ENCODE peak calls at places on chromosomes 2 and 18, in four cellular contexts. X is K562, N is HepG2, S is GM12878. H is an unnamed sample.

GRCh38 chr18:11516988-11517630 is 92.3 kb upstream of the SLC35G4 start:
- DNase-seq in X (no peak), S (no peak), N (no peak), H (no peak)

GRCh38 chr2:118774458-118775133 is 72.9 kb downstream of the EN1 start:
- DNase-seq in S (no peak), X (peak; percentile 80), N (no peak), H (peak; percentile 87)

GRCh38 chr2:176852667-176853066 is 359.9 kb upstream of the HNRNPA3 start:
- DNase-seq in X (no peak), N (no peak), S (no peak), H (peak; percentile 13)

GRCh38 chr2:193966590-193966989 is 1690.4 kb upstream of the SLC39A10 start:
- DNase-seq in X (no peak), N (no peak), S (no peak), H (no peak)

GRCh38 chr2:188852752-188853151 is 121.4 kb upstream of the COL3A1 start:
- DNase-seq in S (no peak), X (no peak), N (no peak), H (no peak)

GRCh38 chr18:31819106-31819924 is 58.6 kb upstream of the SLC25A52 start:
- DNase-seq in N (peak; percentile 59), X (peak; percentile 17), S (no peak), H (no peak)

GRCh38 chr2:26299488-26300092 is 46.4 kb upstream of the SELENOI start:
- DNase-seq in X (no peak), S (peak; percentile 12), N (peak; percentile 23), H (no peak)

GRCh38 chr2:241788572-241788971 is 11.9 kb downstream of the GAL3ST2 start:
- DNase-seq in X (no peak), N (no peak), S (peak; percentile 74), H (no peak)

GRCh38 chr18:70243131-70243530 is 37.6 kb upstream of the RTTN start:
- DNase-seq in N (no peak), X (no peak), S (no peak), H (no peak)

GRCh38 chr2:113282747-113283533 is 4.2 kb upstream of the PAX8 start:
- DNase-seq in S (no peak), N (peak; percentile 91), X (no peak), H (peak; percentile 24)

GRCh38 chr2:153519260-153519875 is 40.8 kb upstream of the RPRM start:
- DNase-seq in N (peak; percentile 50), S (peak; percentile 8), X (peak; percentile 32), H (peak; percentile 57)

GRCh38 chr18:22838639-22839487 is 94.3 kb upstream of the RBBP8 start:
- DNase-seq in S (peak; percentile 8), N (no peak), X (no peak), H (no peak)

GRCh38 chr2:196513796-196514526 is 125.6 kb upstream of the CCDC150 start:
- DNase-seq in S (no peak), N (no peak), X (no peak), H (no peak)

GRCh38 chr2:141810148-141810547 is 320.7 kb downstream of the LRP1B start:
- DNase-seq in S (no peak), X (no peak), N (no peak), H (no peak)

GRCh38 chr2:179987916-179988315 is 19.2 kb downstream of the CWC22 start:
- DNase-seq in S (no peak), N (no peak), X (no peak), H (peak; percentile 50)

DNA sequence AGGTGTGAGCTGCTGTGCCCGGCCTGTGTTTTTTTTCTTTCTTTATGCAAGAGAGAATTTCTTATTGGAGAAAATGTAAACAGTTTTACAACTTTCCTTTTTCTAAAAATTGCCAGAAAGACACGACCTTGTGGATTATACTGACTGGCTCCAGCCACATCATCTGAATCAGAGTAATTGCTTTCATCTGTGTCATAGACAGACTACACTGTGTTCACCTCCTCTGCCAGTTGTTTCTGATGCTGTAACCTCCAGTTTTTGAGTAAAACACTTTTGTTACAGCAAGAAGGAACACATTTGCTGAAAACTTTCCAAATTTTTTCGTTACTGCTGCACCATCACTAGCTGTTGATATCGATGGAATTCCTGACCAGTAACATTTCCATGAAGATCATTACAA is 43.9 kb upstream of the PLEKHM3 start:
- DNase-seq in N (no peak), S (no peak), X (no peak), H (no peak)
- TF ChIP-seq CREM in N (no peak), S (no peak), X (no peak), H (no peak)

DNA sequence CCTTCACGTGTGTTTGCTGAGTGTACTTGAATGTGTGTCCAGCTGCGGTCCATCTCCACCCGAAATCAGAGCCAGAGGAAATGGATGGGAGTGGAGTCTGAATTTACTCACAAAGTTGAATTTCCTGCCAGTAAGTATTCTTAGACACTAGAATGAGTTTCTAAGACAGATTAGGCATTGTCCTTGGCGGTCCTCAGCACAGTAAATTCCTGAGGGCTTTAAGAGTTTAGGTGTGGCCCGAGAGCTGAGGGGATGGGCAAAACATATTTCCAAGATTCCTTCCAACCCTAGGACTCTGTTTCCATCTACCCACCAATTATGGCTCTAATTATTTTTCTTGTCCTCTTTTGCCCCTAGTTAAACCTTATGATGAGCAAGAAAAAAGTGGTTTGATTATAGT is 90.3 kb upstream of the PHLPP1 start:
- DNase-seq in N (no peak), S (no peak), X (no peak), H (no peak)
- TF ChIP-seq ESRRA in N (no peak), S (no peak), X (no peak), H (no peak)

GRCh38 chr2:98796775-98797544 is 66.0 kb upstream of the MGAT4A start:
- DNase-seq in S (no peak), N (no peak), X (no peak), H (no peak)
- TF ChIP-seq CTCF in S (no peak), N (no peak), X (no peak), H (no peak)

GRCh38 chr2:8193146-8193545 is 488.7 kb upstream of the ID2 start:
- DNase-seq in N (no peak), S (no peak), X (no peak), H (no peak)

GRCh38 chr2:8197101-8197500 is 484.8 kb upstream of the ID2 start:
- DNase-seq in N (no peak), X (no peak), S (no peak), H (no peak)

GRCh38 chr2:8196311-8196710 is 485.5 kb upstream of the ID2 start:
- DNase-seq in S (no peak), N (no peak), X (no peak), H (no peak)

GRCh38 chr2:8191427-8191826 is 490.4 kb upstream of the ID2 start:
- DNase-seq in X (no peak), N (no peak), S (no peak), H (no peak)

DNA sequence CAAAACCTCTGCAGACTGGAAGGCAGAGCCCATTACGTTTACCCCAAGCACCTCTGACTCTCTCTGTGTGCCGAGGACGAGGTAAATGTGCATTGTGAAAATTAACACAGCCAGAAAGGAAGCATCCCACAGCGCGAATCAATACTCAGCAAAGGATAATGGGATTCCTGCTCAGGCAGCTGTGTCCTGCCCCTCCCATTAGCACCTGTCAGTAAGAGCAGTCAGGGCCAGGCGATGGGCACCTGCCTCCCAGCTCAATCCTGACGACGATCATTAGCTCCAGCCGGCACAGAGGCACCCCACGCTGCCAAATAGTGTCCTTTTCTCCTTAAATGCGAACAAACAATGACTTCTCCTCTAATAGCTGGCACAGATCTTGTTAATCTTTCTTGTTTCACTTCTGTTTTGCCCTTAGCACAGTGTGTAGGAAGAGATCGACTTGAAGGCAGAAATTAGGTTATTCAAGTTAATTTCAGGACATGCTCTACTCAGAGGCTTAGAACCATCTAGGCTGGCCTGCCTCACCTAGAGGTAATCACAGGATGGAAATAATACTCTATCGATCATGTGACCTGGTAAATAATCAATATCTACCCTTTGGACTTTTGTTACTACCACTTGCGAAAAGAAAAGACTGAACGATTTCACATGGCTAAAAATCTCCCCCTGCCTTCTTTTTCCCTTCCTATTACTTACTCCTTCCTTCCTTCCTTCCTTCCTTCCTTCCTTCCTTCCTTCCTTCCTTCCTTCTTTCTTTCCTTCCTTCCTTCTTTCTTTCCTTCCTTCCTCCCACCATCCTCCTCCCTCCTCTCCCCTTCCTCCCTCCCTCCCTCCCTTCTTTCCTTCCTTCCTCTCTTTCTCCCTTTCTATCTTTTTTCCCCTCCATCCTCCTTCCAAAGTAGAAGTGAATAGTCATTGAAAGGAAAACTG is 487.9 kb upstream of the ID2 start:
- DNase-seq in N (no peak), X (no peak), S (no peak), H (peak; percentile 64)
- TF ChIP-seq CREM in N (no peak), X (no peak), S (no peak), H (no peak)

GRCh38 chr2:42219160-42219559 is 50.0 kb downstream of the EML4 start:
- DNase-seq in X (no peak), N (no peak), S (no peak), H (no peak)
- TF ChIP-seq ESRRA in X (no peak), N (no peak), S (no peak), H (no peak)

GRCh38 chr2:167844714-167845530 is 402.5 kb downstream of the STK39 start:
- DNase-seq in N (peak; percentile 36), X (no peak), S (no peak), H (peak; percentile 84)
- TF ChIP-seq CTCF in N (peak; percentile 62), X (peak; percentile 60), S (no peak), H (peak; percentile 49)

H was measured in WTC11.